ENCODE peak calls at places on chromosomes 1 and 21, in six cellular contexts. Z, S, C, W, F and I are unnamed samples.

GRCh38 chr1:82920418-82921248 is 1078.3 kb downstream of the TTLL7 start:
- DNase-seq in F (no peak), S (no peak), Z (no peak), C (no peak), W (no peak), I (no peak)

GRCh38 chr1:53919675-53920066 is 25.7 kb downstream of the DIO1 start:
- DNase-seq in S (no peak), Z (no peak), F (no peak), C (no peak), W (no peak), I (no peak)

GRCh38 chr1:42240964-42241755 is 76.6 kb upstream of the GUCA2A start:
- DNase-seq in Z (no peak), C (no peak), S (no peak), W (no peak), F (no peak), I (no peak)

GRCh38 chr21:28066051-28066450 is 926.6 kb downstream of the LTN1 start:
- DNase-seq in Z (no peak), F (no peak), W (no peak), S (no peak), C (no peak), I (no peak)

GRCh38 chr1:43077273-43077672 is 94.8 kb downstream of the EBNA1BP2 start:
- DNase-seq in W (no peak), C (no peak), Z (peak; percentile 35), F (no peak), S (no peak), I (peak; percentile 37)

GRCh38 chr1:4624141-4624715 is 30.2 kb upstream of the AJAP1 start:
- DNase-seq in F (peak; percentile 54), W (peak; percentile 35), C (no peak), Z (no peak), S (no peak), I (no peak)

GRCh38 chr1:214632091-214632490 is 29.1 kb downstream of the CENPF start:
- DNase-seq in Z (no peak), C (no peak), W (no peak), F (no peak), S (no peak), I (no peak)

GRCh38 chr1:247338723-247339270 is 7.1 kb upstream of the ZNF496 start:
- DNase-seq in F (no peak), W (no peak), Z (no peak), S (no peak), C (no peak), I (no peak)

GRCh38 chr1:22285545-22286396 is 142.9 kb upstream of the WNT4 start:
- DNase-seq in W (no peak), F (no peak), C (no peak), Z (peak; percentile 89), S (no peak), I (no peak)

GRCh38 chr1:184890539-184890973 is 83.8 kb downstream of the NIBAN1 start:
- DNase-seq in F (no peak), C (peak; percentile 56), Z (no peak), S (no peak), W (no peak), I (peak; percentile 31)

GRCh38 chr1:111921948-111922347 is 67.5 kb downstream of the KCND3 start:
- DNase-seq in S (no peak), W (no peak), C (no peak), F (peak; percentile 5), Z (no peak), I (no peak)

GRCh38 chr1:89721351-89721750 is 88.4 kb downstream of the LRRC8C start:
- DNase-seq in F (no peak), C (no peak), S (no peak), Z (peak; percentile 61), W (no peak), I (no peak)

GRCh38 chr1:201274616-201275265 is 8.6 kb upstream of the PKP1 start:
- DNase-seq in W (no peak), Z (no peak), C (no peak), F (no peak), S (no peak), I (no peak)

GRCh38 chr1:234745844-234746797 is 136.1 kb upstream of the IRF2BP2 start:
- DNase-seq in C (no peak), S (no peak), F (no peak), Z (peak; percentile 80), W (no peak), I (peak; percentile 44)

GRCh38 chr1:30877205-30877912 is 31.2 kb downstream of the SDC3 start:
- DNase-seq in C (peak; percentile 53), Z (no peak), W (peak; percentile 69), F (peak; percentile 96), S (no peak), I (peak; percentile 39)

DNA sequence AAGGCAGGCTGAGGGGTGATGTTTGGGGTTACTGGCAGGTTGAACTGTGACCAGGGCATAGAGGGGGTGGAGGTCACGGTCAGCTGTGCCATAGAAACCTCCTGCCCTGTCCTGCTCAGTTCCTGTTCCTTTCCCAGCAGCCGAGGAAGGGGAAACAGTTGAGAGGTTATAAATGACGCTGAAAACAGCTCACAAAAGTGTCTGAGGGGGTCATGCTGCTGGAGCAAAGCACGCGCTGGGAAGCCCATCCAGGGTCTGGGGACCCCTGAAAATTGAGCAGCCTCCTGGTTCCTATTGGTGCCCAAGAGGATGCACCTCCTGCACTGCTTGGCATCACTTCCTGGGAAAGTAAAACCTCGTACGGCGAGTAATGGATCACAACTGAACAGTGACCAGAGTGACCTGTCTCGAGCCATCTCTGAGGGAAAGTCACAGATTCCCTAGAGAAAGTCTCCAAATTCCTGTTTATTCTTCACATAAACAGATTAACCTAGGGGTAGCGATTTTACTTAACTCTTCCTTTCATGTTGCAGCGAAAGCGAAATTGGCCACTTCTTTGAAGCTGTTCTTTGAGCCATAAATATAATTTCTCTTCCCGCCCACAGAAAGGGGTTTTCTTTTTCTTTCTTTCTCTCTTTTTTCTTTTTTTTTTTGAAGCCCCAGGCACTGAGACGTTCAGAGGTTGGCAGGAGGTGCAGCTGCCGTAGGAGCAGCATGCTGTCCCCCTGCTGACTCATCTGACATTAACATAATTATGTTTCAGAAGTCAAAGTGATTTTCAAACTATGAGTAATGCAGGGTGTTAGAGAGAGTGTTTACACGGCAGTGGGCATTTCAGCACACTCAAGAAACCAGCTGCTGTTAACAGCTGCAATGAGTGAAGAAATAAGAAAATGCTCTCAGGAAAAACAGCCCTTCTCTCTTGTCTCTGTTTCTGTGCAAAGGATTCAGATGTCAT is 41.8 kb upstream of the ATF3 start:
- DNase-seq in F (peak; percentile 66), W (no peak), S (peak; percentile 63), C (no peak), Z (peak; percentile 61), I (peak; percentile 47)
- TF ChIP-seq POLR2A in F (no peak), W (peak; percentile 14), S (no peak), C (peak; percentile 34), Z (no peak), I (no peak)

GRCh38 chr1:226738995-226739695 is at the start of gene ITPKB:
- DNase-seq in C (peak; percentile 42), W (no peak), F (peak; percentile 91), S (no peak), Z (no peak), I (peak; percentile 50)
- TF ChIP-seq POLR2A in C (peak; percentile 33), W (no peak), F (peak; percentile 87), S (peak; percentile 24), Z (no peak), I (peak; percentile 47)

GRCh38 chr1:150083907-150084306 is 16.3 kb downstream of the VPS45 start:
- DNase-seq in Z (no peak), S (no peak), C (no peak), W (no peak), F (no peak), I (no peak)
- TF ChIP-seq POLR2A in Z (no peak), S (no peak), C (no peak), W (no peak), F (no peak), I (no peak)

DNA sequence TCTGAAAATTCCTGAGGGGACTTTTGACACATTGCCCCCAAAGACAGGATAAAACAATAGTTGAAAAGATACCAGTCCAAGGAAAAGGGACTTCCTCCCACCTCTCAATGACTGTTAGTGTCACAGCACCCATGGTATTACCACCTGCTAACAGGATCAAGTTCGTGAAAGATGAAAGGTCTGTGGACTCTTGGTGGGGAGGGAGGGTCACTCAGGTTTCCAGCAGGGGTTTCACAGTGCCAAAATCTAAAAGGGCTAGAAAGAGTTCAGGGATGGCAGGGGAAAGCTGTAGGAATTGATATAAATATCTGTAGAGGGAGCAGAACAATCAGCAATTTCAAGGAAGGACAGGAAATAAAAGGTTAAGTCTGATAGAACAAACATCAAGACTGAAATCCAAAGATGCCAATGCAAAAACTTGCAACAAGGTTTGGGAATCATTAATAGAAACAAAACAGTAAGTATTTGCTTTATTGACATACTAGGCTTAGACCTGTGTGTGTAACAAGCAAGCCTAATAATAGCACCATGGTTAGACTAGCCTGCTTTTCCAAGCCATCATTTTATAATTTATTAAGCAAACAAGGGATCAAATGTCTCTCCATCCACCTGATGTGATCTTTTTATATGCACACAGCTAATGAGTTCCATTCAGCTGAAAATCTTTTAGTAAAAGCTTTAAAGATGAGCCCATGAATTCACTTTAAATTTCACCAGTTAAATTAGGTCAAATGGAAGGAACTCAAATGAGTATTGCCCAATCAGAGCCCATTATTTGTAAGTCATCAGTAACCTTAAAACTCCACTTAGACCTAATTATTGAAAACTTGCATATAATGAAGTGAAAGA is 3.7 kb downstream of the MCL1 start:
- DNase-seq in S (no peak), W (no peak), F (no peak), C (no peak), Z (no peak), I (no peak)
- TF ChIP-seq POLR2A in S (peak; percentile 47), W (peak; percentile 56), F (no peak), C (no peak), Z (peak; percentile 41), I (peak; percentile 17)